ENCODE peak calls at places on chromosome 5, in nine cellular contexts. I, M, O, L, C, F, A, P and D are unnamed samples.

GRCh38 chr5:140219068-140219971 is 44.3 kb downstream of the CYSTM1 start:
- DNase-seq in I (no peak), M (no peak), O (no peak), L (no peak), C (no peak), F (no peak), A (peak; percentile 25), P (no peak), D (no peak)

GRCh38 chr5:124801551-124801950 is 55.1 kb upstream of the ZNF608 start:
- DNase-seq in I (no peak), M (no peak), O (no peak), L (no peak), C (no peak), F (no peak), A (no peak), P (no peak), D (no peak)

GRCh38 chr5:122126177-122126701 is 3.1 kb upstream of the ZNF474 start:
- DNase-seq in I (no peak), M (no peak), O (peak; percentile 37), L (no peak), C (no peak), F (no peak), A (peak; percentile 30), P (peak; percentile 83), D (no peak)

GRCh38 chr5:110376281-110376916 is 350.1 kb downstream of the TMEM232 start:
- DNase-seq in I (no peak), M (peak; percentile 61), O (peak; percentile 76), L (no peak), C (no peak), F (no peak), A (peak; percentile 84), P (no peak), D (no peak)

GRCh38 chr5:139664727-139665351 is 16.7 kb downstream of the CXXC5 start:
- DNase-seq in I (no peak), M (no peak), O (no peak), L (no peak), C (no peak), F (no peak), A (no peak), P (no peak), D (no peak)

GRCh38 chr5:174998131-174998730 is 273.8 kb downstream of the MSX2 start:
- DNase-seq in I (no peak), M (no peak), O (no peak), L (no peak), C (no peak), F (no peak), A (no peak), P (no peak), D (no peak)

GRCh38 chr5:138159666-138160065 is 18.8 kb downstream of the BRD8 start:
- DNase-seq in I (no peak), M (no peak), O (no peak), L (no peak), C (no peak), F (no peak), A (no peak), P (no peak), D (no peak)

GRCh38 chr5:37777472-37778135 is 62.2 kb downstream of the GDNF start:
- DNase-seq in I (no peak), M (no peak), O (peak; percentile 96), L (no peak), C (no peak), F (no peak), A (no peak), P (peak; percentile 48), D (no peak)

GRCh38 chr5:4079881-4080280 is 484.2 kb downstream of the IRX1 start:
- DNase-seq in I (no peak), M (no peak), O (no peak), L (no peak), C (no peak), F (no peak), A (no peak), P (no peak), D (no peak)

GRCh38 chr5:30279237-30279636 is 914.2 kb upstream of the CDH6 start:
- DNase-seq in I (no peak), M (no peak), O (no peak), L (no peak), C (no peak), F (no peak), A (no peak), P (peak; percentile 4), D (no peak)

GRCh38 chr5:138461343-138462125 is 3.7 kb upstream of the EGR1 start:
- DNase-seq in I (no peak), M (no peak), O (no peak), L (no peak), C (peak; percentile 60), F (no peak), A (peak; percentile 70), P (peak; percentile 87), D (no peak)

GRCh38 chr5:176780071-176780850 is 30.1 kb upstream of the UNC5A start:
- DNase-seq in I (no peak), M (no peak), O (no peak), L (peak; percentile 56), C (peak; percentile 4), F (peak; percentile 9), A (no peak), P (no peak), D (no peak)

GRCh38 chr5:137730331-137730730 is 5.6 kb downstream of the KLHL3 start:
- DNase-seq in I (no peak), M (peak; percentile 45), O (no peak), L (no peak), C (no peak), F (no peak), A (no peak), P (peak; percentile 78), D (no peak)

GRCh38 chr5:91110709-91111108 is 272.4 kb downstream of the ARRDC3 start:
- DNase-seq in I (no peak), M (peak; percentile 46), O (peak; percentile 77), L (no peak), C (no peak), F (no peak), A (peak; percentile 80), P (peak; percentile 35), D (no peak)

GRCh38 chr5:35694481-35694880 is 76.8 kb downstream of the SPEF2 start:
- DNase-seq in I (no peak), M (no peak), O (no peak), L (no peak), C (no peak), F (no peak), A (no peak), P (no peak), D (no peak)

GRCh38 chr5:64700765-64701164 is 10.5 kb downstream of the SHISAL2B start:
- DNase-seq in I (no peak), M (no peak), O (no peak), L (no peak), C (no peak), F (no peak), A (no peak), P (no peak), D (no peak)

GRCh38 chr5:58335518-58335917 is 124.4 kb downstream of the PLK2 start:
- DNase-seq in I (no peak), M (no peak), O (no peak), L (no peak), C (no peak), F (no peak), A (no peak), P (peak; percentile 5), D (no peak)